ENCODE peak calls at places on chromosomes 13 and 19, in six cellular contexts. One of them, this sample, is unnamed.

GRCh38 chr13:34627905-34628682 is 314.0 kb upstream of the NBEA start:
- DNase-seq in transverse colon: no peak
- DNase-seq in heart right ventricle: no peak
- DNase-seq in heart left ventricle: no peak
- DNase-seq in endothelial cell of umbilical vein: no peak
- DNase-seq in AG04450: no peak
- DNase-seq in this sample: no peak

GRCh38 chr13:98539655-98540054 is 37.3 kb downstream of the STK24 start:
- DNase-seq in transverse colon: no peak
- DNase-seq in heart right ventricle: no peak
- DNase-seq in heart left ventricle: no peak
- DNase-seq in endothelial cell of umbilical vein: no peak
- DNase-seq in AG04450: no peak
- DNase-seq in this sample: no peak

GRCh38 chr13:34343413-34343812 is 525.5 kb downstream of the RFC3 start:
- DNase-seq in transverse colon: no peak
- DNase-seq in heart right ventricle: no peak
- DNase-seq in heart left ventricle: no peak
- DNase-seq in endothelial cell of umbilical vein: peak; percentile 18
- DNase-seq in AG04450: no peak
- DNase-seq in this sample: peak; percentile 51

GRCh38 chr19:5166262-5166661 is 174.3 kb downstream of the PTPRS start:
- DNase-seq in transverse colon: no peak
- DNase-seq in heart right ventricle: no peak
- DNase-seq in heart left ventricle: no peak
- DNase-seq in endothelial cell of umbilical vein: no peak
- DNase-seq in AG04450: no peak
- DNase-seq in this sample: peak; percentile 54

GRCh38 chr13:26219726-26220125 is 2.4 kb downstream of the RNF6 start:
- DNase-seq in transverse colon: no peak
- DNase-seq in heart right ventricle: no peak
- DNase-seq in heart left ventricle: no peak
- DNase-seq in endothelial cell of umbilical vein: no peak
- DNase-seq in AG04450: no peak
- DNase-seq in this sample: no peak

GRCh38 chr19:54121259-54121658 is 5.7 kb downstream of the PRPF31 start:
- DNase-seq in transverse colon: peak; percentile 54
- DNase-seq in heart right ventricle: no peak
- DNase-seq in heart left ventricle: no peak
- DNase-seq in endothelial cell of umbilical vein: no peak
- DNase-seq in AG04450: no peak
- DNase-seq in this sample: no peak

GRCh38 chr19:41998246-41999020 is 4.4 kb upstream of the ATP1A3 start:
- DNase-seq in transverse colon: peak; percentile 43
- DNase-seq in heart right ventricle: no peak
- DNase-seq in heart left ventricle: no peak
- DNase-seq in endothelial cell of umbilical vein: no peak
- DNase-seq in AG04450: no peak
- DNase-seq in this sample: peak; percentile 29

GRCh38 chr19:48683349-48683748 is 10.5 kb upstream of the NTN5 start:
- DNase-seq in transverse colon: no peak
- DNase-seq in heart right ventricle: peak; percentile 61
- DNase-seq in heart left ventricle: peak; percentile 58
- DNase-seq in endothelial cell of umbilical vein: peak; percentile 73
- DNase-seq in AG04450: no peak
- DNase-seq in this sample: peak; percentile 57

GRCh38 chr19:4140237-4140711 is 13.2 kb upstream of the CREB3L3 start:
- DNase-seq in transverse colon: peak; percentile 56
- DNase-seq in heart right ventricle: no peak
- DNase-seq in heart left ventricle: no peak
- DNase-seq in endothelial cell of umbilical vein: peak; percentile 51
- DNase-seq in AG04450: peak; percentile 44
- DNase-seq in this sample: peak; percentile 75

DNA sequence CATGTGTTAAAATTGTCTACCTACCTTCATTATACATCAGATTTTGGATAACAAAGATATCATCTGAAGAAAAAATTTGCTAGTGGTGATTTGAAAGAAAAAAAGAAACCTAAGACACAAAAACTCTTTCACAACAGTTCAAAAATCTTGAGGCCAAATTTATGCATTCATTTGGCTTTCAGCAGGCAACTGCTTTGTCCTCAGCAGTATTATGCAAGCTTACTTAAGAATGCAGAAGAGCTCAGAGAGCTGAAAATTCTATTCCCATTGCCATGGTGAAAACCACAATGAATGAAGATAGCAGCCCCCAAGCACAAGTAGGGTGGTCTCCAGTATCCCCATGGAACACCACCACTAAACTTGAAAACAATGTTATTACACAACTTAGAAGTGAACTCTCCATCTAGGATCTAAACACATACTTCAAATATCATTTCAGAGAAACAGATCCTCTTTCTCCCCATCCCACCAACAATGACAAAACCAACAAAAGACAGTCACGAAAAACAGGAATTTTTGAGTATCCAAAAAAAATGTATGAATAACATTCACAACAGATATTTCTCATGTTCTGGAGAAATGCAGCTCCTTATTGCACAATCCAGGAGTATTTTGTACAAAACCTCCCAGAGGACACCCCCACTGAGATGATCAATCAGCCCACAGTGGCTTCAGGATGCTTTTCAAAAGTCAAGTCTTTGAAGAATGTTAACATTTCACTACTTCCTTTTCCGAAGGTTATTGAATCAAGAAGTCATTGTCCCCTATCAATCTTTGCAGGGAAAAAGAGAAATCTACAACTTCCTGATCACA is 192.7 kb downstream of the LHFPL6 start:
- DNase-seq in transverse colon: no peak
- DNase-seq in heart right ventricle: no peak
- DNase-seq in heart left ventricle: no peak
- DNase-seq in endothelial cell of umbilical vein: peak; percentile 65
- DNase-seq in AG04450: no peak
- DNase-seq in this sample: peak; percentile 93
- H3K4me3 ChIP-seq in transverse colon: no peak overlapping the region
- H3K4me3 ChIP-seq in heart right ventricle: no peak overlapping the region
- H3K4me3 ChIP-seq in heart left ventricle: no peak overlapping the region
- H3K4me3 ChIP-seq in endothelial cell of umbilical vein: no peak overlapping the region
- H3K4me3 ChIP-seq in AG04450: no peak overlapping the region
- H3K4me3 ChIP-seq in this sample: no peak overlapping the region

GRCh38 chr13:63094717-63095116 is 1679.1 kb upstream of the PCDH20 start:
- DNase-seq in transverse colon: no peak
- DNase-seq in heart right ventricle: no peak
- DNase-seq in heart left ventricle: no peak
- DNase-seq in endothelial cell of umbilical vein: no peak
- DNase-seq in AG04450: no peak
- DNase-seq in this sample: no peak
- TF ChIP-seq CTCF in transverse colon: no peak
- TF ChIP-seq CTCF in heart right ventricle: no peak
- TF ChIP-seq CTCF in heart left ventricle: no peak
- TF ChIP-seq CTCF in endothelial cell of umbilical vein: no peak
- TF ChIP-seq CTCF in AG04450: no peak
- TF ChIP-seq CTCF in this sample: no peak

GRCh38 chr13:27450921-27451461 is 627 bp upstream of the MTIF3 start:
- DNase-seq in transverse colon: peak; percentile 49
- DNase-seq in heart right ventricle: peak; percentile 26
- DNase-seq in heart left ventricle: peak; percentile 42
- DNase-seq in endothelial cell of umbilical vein: peak; percentile 33
- DNase-seq in AG04450: no peak
- DNase-seq in this sample: peak; percentile 49

GRCh38 chr13:27449936-27450828 is at the start of gene MTIF3:
- DNase-seq in transverse colon: peak; percentile 98
- DNase-seq in heart right ventricle: peak; percentile 95
- DNase-seq in heart left ventricle: peak; percentile 94
- DNase-seq in endothelial cell of umbilical vein: peak; percentile 92
- DNase-seq in AG04450: peak; percentile 76
- DNase-seq in this sample: peak; percentile 92

DNA sequence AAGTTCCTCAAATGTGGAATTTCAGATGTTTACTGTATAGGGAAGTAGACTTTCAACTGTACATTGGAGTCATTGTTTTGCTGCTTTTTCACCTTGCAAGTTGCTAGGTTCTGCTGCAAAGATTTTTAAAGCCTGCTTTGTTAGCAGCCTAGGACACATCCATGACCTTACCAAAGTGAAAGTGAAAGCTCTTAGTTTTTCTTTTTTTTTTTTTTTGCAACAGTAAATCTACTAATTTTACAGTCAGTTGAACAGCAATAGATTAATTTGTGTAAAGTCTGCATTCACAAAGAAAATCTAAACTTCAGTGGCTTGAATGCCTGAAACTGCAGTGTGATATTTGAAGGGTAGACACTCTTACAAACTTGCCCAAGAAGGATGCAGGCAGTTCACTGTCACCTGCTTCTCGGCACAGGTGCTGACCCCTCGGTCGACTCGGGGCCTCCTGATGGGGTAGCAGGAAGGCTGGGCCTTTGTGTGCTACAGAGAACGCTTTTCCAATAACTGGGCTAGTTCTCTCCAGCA is 5.0 kb upstream of the MTIF3 start:
- DNase-seq in transverse colon: no peak
- DNase-seq in heart right ventricle: no peak
- DNase-seq in heart left ventricle: no peak
- DNase-seq in endothelial cell of umbilical vein: no peak
- DNase-seq in AG04450: no peak
- DNase-seq in this sample: no peak
- H3K4me3 ChIP-seq in transverse colon: peak overlapping the region; percentile 28
- H3K4me3 ChIP-seq in heart right ventricle: peak overlapping the region; percentile 39
- H3K4me3 ChIP-seq in heart left ventricle: no peak overlapping the region
- H3K4me3 ChIP-seq in endothelial cell of umbilical vein: no peak overlapping the region
- H3K4me3 ChIP-seq in AG04450: peak overlapping the region; percentile 41
- H3K4me3 ChIP-seq in this sample: peak overlapping the region; percentile 8

GRCh38 chr19:13083008-13083404 is 19.7 kb downstream of the LYL1 start:
- DNase-seq in transverse colon: no peak
- DNase-seq in heart right ventricle: no peak
- DNase-seq in heart left ventricle: no peak
- DNase-seq in endothelial cell of umbilical vein: no peak
- DNase-seq in AG04450: no peak
- DNase-seq in this sample: no peak

GRCh38 chr19:13083627-13084026 is 19.0 kb downstream of the LYL1 start:
- DNase-seq in transverse colon: no peak
- DNase-seq in heart right ventricle: no peak
- DNase-seq in heart left ventricle: no peak
- DNase-seq in endothelial cell of umbilical vein: no peak
- DNase-seq in AG04450: no peak
- DNase-seq in this sample: no peak

GRCh38 chr19:13079542-13079986 is 23.1 kb downstream of the LYL1 start:
- DNase-seq in transverse colon: peak; percentile 80
- DNase-seq in heart right ventricle: no peak
- DNase-seq in heart left ventricle: peak; percentile 65
- DNase-seq in endothelial cell of umbilical vein: peak; percentile 28
- DNase-seq in AG04450: no peak
- DNase-seq in this sample: peak; percentile 42

GRCh38 chr19:13085673-13086072 is 17.0 kb downstream of the LYL1 start:
- DNase-seq in transverse colon: no peak
- DNase-seq in heart right ventricle: no peak
- DNase-seq in heart left ventricle: no peak
- DNase-seq in endothelial cell of umbilical vein: no peak
- DNase-seq in AG04450: no peak
- DNase-seq in this sample: no peak

DNA sequence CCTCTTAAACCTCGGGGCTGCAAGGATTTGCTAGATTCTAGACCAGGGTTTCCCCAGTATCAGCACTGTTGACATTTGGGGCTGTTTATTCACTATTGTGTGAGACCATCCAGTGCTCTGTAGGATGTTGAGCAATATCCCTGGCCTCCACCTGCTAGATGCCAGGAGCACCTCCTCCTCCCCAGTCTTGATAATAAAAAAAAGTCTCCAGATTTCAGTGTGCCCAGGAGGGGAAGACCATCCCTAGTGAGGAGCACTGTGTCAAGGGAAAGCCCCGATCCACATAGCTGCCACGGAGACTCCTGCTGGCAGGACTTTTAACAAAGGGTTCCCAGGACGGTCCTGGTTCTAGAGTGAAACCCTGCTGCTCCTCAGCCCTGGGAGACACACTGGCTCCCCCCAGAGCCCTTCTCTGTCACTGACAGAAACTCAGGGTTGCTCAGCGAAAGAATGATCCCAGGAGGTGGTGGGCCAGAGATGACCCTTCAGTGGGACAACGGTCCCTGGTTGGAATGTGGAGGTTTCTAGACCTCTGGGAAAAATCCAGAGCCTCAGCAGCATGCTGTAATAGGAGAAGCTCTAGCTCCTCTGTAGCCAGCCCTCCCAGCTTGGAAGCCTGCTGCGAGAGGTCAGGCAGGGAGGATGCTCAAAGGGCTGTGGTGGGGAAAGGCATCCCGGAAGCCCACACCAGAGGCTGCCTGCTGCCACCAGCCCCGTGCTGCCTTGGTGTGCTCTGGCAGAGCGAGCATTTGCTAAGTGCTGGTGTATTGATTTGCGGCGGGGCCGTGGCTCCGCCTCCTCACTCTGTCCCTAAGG is 20.3 kb downstream of the LYL1 start:
- DNase-seq in transverse colon: no peak
- DNase-seq in heart right ventricle: no peak
- DNase-seq in heart left ventricle: no peak
- DNase-seq in endothelial cell of umbilical vein: peak; percentile 57
- DNase-seq in AG04450: no peak
- DNase-seq in this sample: peak; percentile 58
- TF ChIP-seq CTCF in transverse colon: peak; percentile 6
- TF ChIP-seq CTCF in heart right ventricle: peak; percentile 46
- TF ChIP-seq CTCF in heart left ventricle: peak; percentile 22
- TF ChIP-seq CTCF in endothelial cell of umbilical vein: peak; percentile 39
- TF ChIP-seq CTCF in AG04450: peak; percentile 34
- TF ChIP-seq CTCF in this sample: peak; percentile 44

DNA sequence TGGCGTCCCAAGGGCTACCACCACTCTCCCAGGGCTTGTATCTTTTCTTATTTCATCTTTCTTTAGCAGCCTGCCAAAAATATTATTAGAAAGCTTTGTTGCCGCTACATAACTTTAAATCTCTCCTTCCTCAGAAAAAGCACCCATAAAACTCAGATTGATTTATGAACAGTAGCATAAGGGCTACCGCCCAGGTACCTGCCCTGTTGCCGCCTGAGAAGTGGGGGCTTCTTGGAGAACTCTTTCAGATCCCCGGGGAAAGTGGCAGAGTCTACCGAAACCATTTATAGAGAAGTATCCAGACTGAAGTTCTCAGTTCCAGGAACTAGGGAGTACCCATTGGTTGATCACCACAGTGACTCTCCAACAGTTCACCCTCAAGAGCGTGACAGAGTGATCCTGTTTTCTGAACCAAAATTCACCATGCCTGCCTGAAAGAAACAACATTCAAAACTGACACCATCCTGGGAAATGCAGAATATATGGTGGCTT is 697 bp upstream of the N4BP2L1 start:
- DNase-seq in transverse colon: no peak
- DNase-seq in heart right ventricle: no peak
- DNase-seq in heart left ventricle: no peak
- DNase-seq in endothelial cell of umbilical vein: no peak
- DNase-seq in AG04450: no peak
- DNase-seq in this sample: no peak
- H3K4me3 ChIP-seq in transverse colon: peak overlapping the region; percentile 99
- H3K4me3 ChIP-seq in heart right ventricle: peak overlapping the region; percentile 81
- H3K4me3 ChIP-seq in heart left ventricle: peak overlapping the region; percentile 72
- H3K4me3 ChIP-seq in endothelial cell of umbilical vein: peak overlapping the region; percentile 79
- H3K4me3 ChIP-seq in AG04450: peak overlapping the region; percentile 62
- H3K4me3 ChIP-seq in this sample: peak overlapping the region; percentile 61

This sample was measured in fibroblast of pulmonary artery.